ENCODE peak calls at places on chromosome X, in eight cellular contexts. R is prostate gland, N is uterus, Y is cardiac muscle cell, X is mammary epithelial cell, V is neural progenitor cell, L is right cardiac atrium, M is stomach. W is an unnamed sample.

GRCh38 chrX:64313624-64314023 is 81.6 kb downstream of the MTMR8 start:
- DNase-seq in R (no peak), N (no peak), Y (no peak), X (no peak), V (no peak), L (no peak), M (no peak), W (no peak)

GRCh38 chrX:101383679-101384078 is 2.3 kb downstream of the BTK start:
- DNase-seq in R (no peak), N (no peak), Y (no peak), X (no peak), V (peak), L (no peak), M (no peak), W (no peak)

GRCh38 chrX:27660878-27661277 is 70.7 kb downstream of the DCAF8L2 start:
- DNase-seq in R (no peak), N (no peak), Y (no peak), X (no peak), V (no peak), L (no peak), M (no peak), W (no peak)

GRCh38 chrX:131544218-131544617 is 344 bp downstream of the OR13H1 start:
- DNase-seq in R (no peak), N (no peak), Y (no peak), X (no peak), V (no peak), L (no peak), M (no peak), W (no peak)

GRCh38 chrX:23887448-23887847 is 20.3 kb downstream of the APOO start:
- DNase-seq in R (peak), N (no peak), Y (no peak), X (no peak), V (no peak), L (no peak), M (peak), W (no peak)

GRCh38 chrX:123236868-123237267 is 52.8 kb downstream of the GRIA3 start:
- DNase-seq in R (no peak), N (no peak), Y (no peak), X (no peak), V (peak), L (no peak), M (no peak), W (no peak)

GRCh38 chrX:18649498-18649951 is 22.4 kb downstream of the RS1 start:
- DNase-seq in R (no peak), N (no peak), Y (peak), X (no peak), V (peak), L (no peak), M (no peak), W (no peak)

GRCh38 chrX:102934624-102935023 is 2.4 kb upstream of the RAB40AL start:
- DNase-seq in R (no peak), N (no peak), Y (no peak), X (peak), V (peak), L (no peak), M (peak), W (no peak)

GRCh38 chrX:55624403-55624802 is 1.2 kb downstream of the FOXR2 start:
- DNase-seq in R (no peak), N (no peak), Y (no peak), X (no peak), V (no peak), L (no peak), M (peak), W (no peak)

GRCh38 chrX:51894697-51895336 is 1.4 kb downstream of the MAGED1 start:
- DNase-seq in R (no peak), N (peak), Y (peak), X (no peak), V (peak), L (no peak), M (no peak), W (peak)

GRCh38 chrX:31279359-31279758 is 207.5 kb upstream of the FTHL17 start:
- DNase-seq in R (no peak), N (no peak), Y (no peak), X (peak), V (peak), L (no peak), M (no peak), W (peak)

GRCh38 chrX:45762699-45763647 is 562.3 kb upstream of the DIPK2B start:
- DNase-seq in R (no peak), N (no peak), Y (no peak), X (peak), V (no peak), L (no peak), M (no peak), W (no peak)

GRCh38 chrX:47563801-47564315 is 2.9 kb downstream of the ARAF start:
- DNase-seq in R (no peak), N (no peak), Y (no peak), X (peak), V (no peak), L (no peak), M (no peak), W (no peak)

GRCh38 chrX:45699158-45699557 is 498.5 kb upstream of the DIPK2B start:
- DNase-seq in R (no peak), N (no peak), Y (no peak), X (no peak), V (no peak), L (no peak), M (no peak), W (no peak)

GRCh38 chrX:115560978-115561604 is at the start of gene PLS3:
- DNase-seq in R (peak), N (peak), Y (peak), X (peak), V (peak), L (peak), M (peak), W (peak)

GRCh38 chrX:115564243-115564642 is 3.3 kb downstream of the PLS3 start:
- DNase-seq in R (no peak), N (no peak), Y (no peak), X (peak), V (no peak), L (no peak), M (no peak), W (no peak)

GRCh38 chrX:115563633-115564182 is 2.7 kb downstream of the PLS3 start:
- DNase-seq in R (no peak), N (no peak), Y (no peak), X (no peak), V (peak), L (no peak), M (no peak), W (no peak)

GRCh38 chrX:115561605-115562491 is 874 bp downstream of the PLS3 start:
- DNase-seq in R (peak), N (peak), Y (peak), X (peak), V (peak), L (peak), M (peak), W (peak)

GRCh38 chrX:115562492-115562872 is 1.5 kb downstream of the PLS3 start:
- DNase-seq in R (no peak), N (no peak), Y (peak), X (peak), V (no peak), L (no peak), M (no peak), W (no peak)
- H3K27ac ChIP-seq in R (peak), N (peak), Y (peak), X (peak), V (no peak), L (peak), M (peak), W (no peak)

GRCh38 chrX:137563681-137564651 is 2.0 kb upstream of the ZIC3 start:
- DNase-seq in R (no peak), N (no peak), Y (no peak), X (no peak), V (peak), L (no peak), M (no peak), W (no peak)
- H3K27ac ChIP-seq in R (no peak), N (no peak), Y (no peak), X (no peak), V (no peak), L (no peak), M (no peak), W (no peak)

GRCh38 chrX:119505945-119506344 is 37.7 kb downstream of the SLC25A5 start:
- DNase-seq in R (no peak), N (no peak), Y (no peak), X (no peak), V (no peak), L (no peak), M (no peak), W (no peak)

GRCh38 chrX:119503484-119503861 is 35.2 kb downstream of the SLC25A5 start:
- DNase-seq in R (peak), N (no peak), Y (no peak), X (peak), V (no peak), L (no peak), M (peak), W (peak)

GRCh38 chrX:119500061-119500800 is 32.0 kb downstream of the SLC25A5 start:
- DNase-seq in R (no peak), N (no peak), Y (no peak), X (no peak), V (no peak), L (no peak), M (no peak), W (no peak)

GRCh38 chrX:119501511-119502148 is 33.4 kb downstream of the SLC25A5 start:
- DNase-seq in R (no peak), N (no peak), Y (no peak), X (no peak), V (no peak), L (no peak), M (no peak), W (no peak)

GRCh38 chrX:119502727-119503483 is 34.7 kb downstream of the SLC25A5 start:
- DNase-seq in R (peak), N (no peak), Y (no peak), X (peak), V (no peak), L (no peak), M (peak), W (no peak)
- H3K27ac ChIP-seq in R (peak), N (no peak), Y (no peak), X (peak), V (no peak), L (no peak), M (peak), W (peak)

GRCh38 chrX:68672581-68673318 is 25.3 kb downstream of the STARD8 start:
- DNase-seq in R (no peak), N (peak), Y (no peak), X (no peak), V (no peak), L (peak), M (no peak), W (no peak)
- H3K27ac ChIP-seq in R (no peak), N (peak), Y (no peak), X (no peak), V (no peak), L (peak), M (peak), W (no peak)

DNA sequence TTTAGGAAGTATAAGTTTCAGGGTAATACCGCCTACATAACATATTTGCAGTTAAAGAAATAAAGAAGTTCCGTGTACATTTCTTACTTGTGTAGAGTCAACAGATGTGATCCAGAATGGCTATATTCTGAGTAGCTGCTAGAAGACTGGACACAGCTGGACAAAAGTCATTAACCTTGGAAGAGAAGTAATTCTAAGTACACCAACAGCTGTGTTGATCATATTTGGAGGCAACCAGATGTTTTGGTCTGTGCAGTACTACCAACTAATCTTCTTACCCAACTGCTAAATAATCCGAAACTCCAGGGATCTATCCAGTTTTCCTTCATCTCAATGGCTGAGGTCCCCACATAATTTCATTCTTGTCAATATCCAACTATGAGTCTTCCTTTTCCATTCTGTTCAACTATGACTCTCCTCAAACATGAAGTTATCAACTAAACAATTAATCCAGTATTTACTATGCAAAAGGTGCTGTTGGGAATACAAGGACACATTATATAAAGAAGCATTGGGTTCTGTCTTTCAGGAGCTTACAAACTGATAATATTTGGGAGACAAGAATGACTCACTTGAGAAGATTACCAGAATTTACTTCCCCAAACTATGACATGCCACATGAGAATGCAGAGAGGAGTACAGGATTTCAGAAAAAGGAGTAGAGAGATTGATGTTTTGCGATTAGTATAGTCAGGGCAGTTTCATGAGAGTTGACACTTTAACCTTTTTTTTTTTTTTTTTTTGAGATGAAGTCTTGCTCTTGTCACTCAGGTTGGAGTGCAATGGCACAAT is 78.2 kb downstream of the COL4A6 start:
- DNase-seq in R (no peak), N (no peak), Y (no peak), X (no peak), V (no peak), L (no peak), M (no peak), W (no peak)
- H3K27ac ChIP-seq in R (no peak), N (peak), Y (no peak), X (no peak), V (no peak), L (no peak), M (no peak), W (no peak)

DNA sequence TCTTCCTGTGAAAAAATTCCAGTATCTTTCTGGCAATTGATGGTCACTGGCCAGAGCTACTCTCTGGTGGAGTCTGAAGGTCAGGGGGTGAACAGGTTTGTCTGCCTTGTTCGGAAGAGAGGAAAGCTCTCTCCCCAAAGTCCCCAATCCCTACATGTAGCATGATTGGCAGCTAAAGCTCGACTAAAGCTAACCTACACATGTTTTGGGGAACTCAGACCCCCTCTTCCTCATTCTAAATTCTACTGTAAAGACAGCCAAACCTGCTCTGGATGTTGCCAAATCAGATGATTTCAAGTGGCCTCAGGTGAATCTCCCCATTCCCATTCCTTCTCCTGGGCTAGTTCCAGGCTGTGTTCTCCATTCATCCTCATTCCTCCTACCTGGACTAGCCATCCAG is 84.1 kb downstream of the MSN start:
- DNase-seq in R (no peak), N (no peak), Y (no peak), X (no peak), V (no peak), L (no peak), M (no peak), W (no peak)
- H3K27ac ChIP-seq in R (no peak), N (no peak), Y (no peak), X (no peak), V (no peak), L (no peak), M (no peak), W (no peak)

GRCh38 chrX:118062048-118062789 is 54.4 kb downstream of the KLHL13 start:
- DNase-seq in R (no peak), N (no peak), Y (no peak), X (no peak), V (no peak), L (no peak), M (no peak), W (no peak)

GRCh38 chrX:118058924-118059323 is 57.7 kb downstream of the KLHL13 start:
- DNase-seq in R (no peak), N (no peak), Y (no peak), X (peak), V (no peak), L (no peak), M (no peak), W (no peak)

DNA sequence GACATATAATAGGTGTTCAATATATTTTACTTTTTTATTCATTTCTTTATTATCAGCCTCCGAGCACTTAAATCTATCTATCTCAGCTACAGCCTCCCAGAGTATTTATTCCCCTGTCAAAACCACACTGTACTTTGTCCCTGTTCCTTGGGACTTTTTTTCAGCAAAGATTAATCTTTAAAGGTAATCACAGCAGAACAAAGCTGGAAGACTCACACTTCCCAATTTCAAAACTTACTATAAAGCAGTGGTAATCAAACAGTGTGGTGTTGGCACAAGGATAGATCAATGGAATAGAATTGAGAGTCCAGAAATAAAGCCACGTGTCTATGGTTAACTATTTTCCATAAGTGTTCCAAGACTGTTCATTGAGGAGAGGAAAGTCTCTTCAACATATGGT is 59.7 kb downstream of the KLHL13 start:
- DNase-seq in R (no peak), N (no peak), Y (no peak), X (no peak), V (no peak), L (no peak), M (no peak), W (no peak)
- H3K27ac ChIP-seq in R (no peak), N (no peak), Y (no peak), X (no peak), V (no peak), L (no peak), M (no peak), W (no peak)

DNA sequence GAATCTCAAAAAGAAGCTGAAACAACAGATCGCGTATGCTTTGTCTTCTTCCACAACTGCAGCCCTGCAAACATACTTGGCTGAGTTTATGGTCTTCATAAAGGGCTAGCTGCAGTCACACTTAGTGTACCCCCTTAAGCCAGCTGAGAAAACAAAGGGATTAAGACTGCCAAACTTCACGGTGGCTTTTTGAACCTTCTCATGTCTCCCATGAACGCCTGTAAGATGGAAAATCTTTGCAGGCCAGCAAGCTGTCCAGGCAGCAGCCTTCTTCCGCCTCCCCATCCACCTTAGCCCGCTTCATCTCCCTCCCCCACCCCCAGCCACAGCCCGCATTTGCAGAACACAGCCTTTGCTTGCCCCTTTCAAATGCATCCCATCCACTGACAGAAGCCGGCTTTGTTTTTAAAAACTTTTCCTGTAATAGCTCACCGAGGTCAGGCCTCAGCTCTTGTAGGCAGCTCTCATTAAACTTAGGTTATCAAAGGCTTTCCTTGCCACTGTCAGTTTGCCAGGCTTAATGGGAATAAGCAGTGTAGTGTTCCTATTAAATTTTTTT is 113.8 kb upstream of the FAM9B start:
- DNase-seq in R (no peak), N (no peak), Y (no peak), X (no peak), V (peak), L (no peak), M (no peak), W (no peak)
- H3K27ac ChIP-seq in R (no peak), N (peak), Y (no peak), X (no peak), V (no peak), L (no peak), M (no peak), W (no peak)

GRCh38 chrX:14028473-14028872 is 1.2 kb downstream of the GEMIN8 start:
- DNase-seq in R (no peak), N (no peak), Y (no peak), X (no peak), V (no peak), L (no peak), M (no peak), W (no peak)

GRCh38 chrX:14029425-14030247 is at the start of gene GEMIN8:
- DNase-seq in R (peak), N (peak), Y (peak), X (peak), V (peak), L (peak), M (peak), W (peak)

GRCh38 chrX:14029039-14029424 is 660 bp downstream of the GEMIN8 start:
- DNase-seq in R (no peak), N (no peak), Y (peak), X (peak), V (peak), L (no peak), M (no peak), W (no peak)

GRCh38 chrX:14030248-14030592 is 528 bp upstream of the GEMIN8 start:
- DNase-seq in R (no peak), N (no peak), Y (no peak), X (peak), V (no peak), L (no peak), M (no peak), W (no peak)

GRCh38 chrX:14032383-14032782 is 2.7 kb upstream of the GEMIN8 start:
- DNase-seq in R (peak), N (peak), Y (peak), X (peak), V (peak), L (no peak), M (peak), W (peak)
- H3K27ac ChIP-seq in R (no peak), N (peak), Y (no peak), X (no peak), V (no peak), L (no peak), M (no peak), W (no peak)

GRCh38 chrX:119759333-119759766 is 962 bp downstream of the SOWAHD start:
- DNase-seq in R (no peak), N (no peak), Y (no peak), X (no peak), V (peak), L (no peak), M (no peak), W (no peak)

GRCh38 chrX:119757646-119757978 is 776 bp upstream of the SOWAHD start:
- DNase-seq in R (no peak), N (no peak), Y (no peak), X (no peak), V (no peak), L (no peak), M (no peak), W (no peak)

GRCh38 chrX:119757979-119758681 is at the start of gene SOWAHD:
- DNase-seq in R (no peak), N (peak), Y (peak), X (peak), V (peak), L (peak), M (peak), W (no peak)

GRCh38 chrX:119760026-119760902 is 1.9 kb downstream of the SOWAHD start:
- DNase-seq in R (no peak), N (no peak), Y (no peak), X (no peak), V (no peak), L (no peak), M (no peak), W (no peak)

DNA sequence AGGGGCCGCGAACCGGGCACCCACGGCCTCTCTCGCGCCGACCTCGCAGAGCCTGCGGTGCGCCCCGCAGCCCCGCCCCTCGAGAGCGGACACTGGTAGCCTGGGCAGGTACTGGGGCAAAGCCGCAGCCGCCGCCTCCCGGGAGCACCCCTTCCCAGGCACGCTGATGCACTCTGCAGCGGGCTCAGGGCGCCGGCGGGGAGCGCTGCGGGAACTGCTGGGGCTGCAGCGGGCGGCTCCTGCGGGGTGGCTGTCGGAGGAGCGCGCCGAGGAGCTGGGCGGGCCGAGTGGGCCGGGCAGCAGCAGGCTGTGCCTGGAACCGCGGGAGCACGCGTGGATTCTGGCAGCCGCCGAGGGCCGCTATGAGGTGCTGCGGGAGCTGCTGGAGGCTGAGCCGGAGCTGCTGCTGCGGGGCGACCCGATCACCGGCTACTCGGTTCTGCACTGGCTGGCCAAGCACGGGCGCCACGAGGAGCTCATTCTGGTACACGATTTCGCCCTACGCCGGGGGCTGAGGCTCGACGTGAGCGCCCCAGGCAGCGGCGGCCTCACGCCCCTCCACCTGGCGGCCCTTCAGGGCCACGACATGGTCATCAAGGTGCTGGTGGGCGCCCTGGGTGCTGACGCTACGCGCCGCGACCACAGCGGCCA is 419 bp downstream of the SOWAHD start:
- DNase-seq in R (no peak), N (no peak), Y (peak), X (peak), V (peak), L (no peak), M (peak), W (peak)
- H3K27ac ChIP-seq in R (no peak), N (no peak), Y (no peak), X (no peak), V (no peak), L (no peak), M (peak), W (no peak)

W was measured in SJSA1.